ENCODE peak calls at places on chromosomes 5 and 9, in six cellular contexts. J is GM12878, R is HepG2, H is K562, M is NT2/D1, B is HCT116. Y is an unnamed sample.

GRCh38 chr9:32525506-32525905 is 490 bp downstream of the RIGI start:
- DNase-seq in B (no peak), R (no peak), H (no peak), M (no peak), J (peak; percentile 7), Y (no peak)

GRCh38 chr5:67998709-67999251 is 216.8 kb upstream of the PIK3R1 start:
- DNase-seq in H (no peak), M (no peak), J (no peak), B (peak; percentile 64), R (no peak), Y (no peak)

GRCh38 chr5:40361378-40361777 is 318.3 kb upstream of the PTGER4 start:
- DNase-seq in B (no peak), H (no peak), M (no peak), R (no peak), J (no peak), Y (no peak)

GRCh38 chr5:113869611-113870010 is 356.1 kb downstream of the YTHDC2 start:
- DNase-seq in B (no peak), R (no peak), M (no peak), H (no peak), J (no peak), Y (no peak)

GRCh38 chr9:128723352-128723865 is 518 bp downstream of the ZDHHC12 start:
- DNase-seq in R (no peak), M (no peak), B (no peak), H (no peak), J (no peak), Y (peak; percentile 56)

GRCh38 chr9:79382468-79382867 is 189.3 kb upstream of the TLE4 start:
- DNase-seq in B (no peak), R (no peak), J (no peak), M (no peak), H (no peak), Y (no peak)

GRCh38 chr9:109013678-109014145 is 413 bp upstream of the CTNNAL1 start:
- DNase-seq in B (no peak), J (no peak), R (no peak), M (no peak), H (no peak), Y (no peak)

GRCh38 chr5:68528877-68529276 is 313.3 kb downstream of the PIK3R1 start:
- DNase-seq in J (no peak), H (no peak), B (no peak), R (no peak), M (no peak), Y (no peak)

GRCh38 chr9:104553261-104553660 is 15.7 kb upstream of the OR13C8 start:
- DNase-seq in B (no peak), H (no peak), J (no peak), R (no peak), M (no peak), Y (no peak)

GRCh38 chr5:39399135-39400036 is 25.4 kb downstream of the DAB2 start:
- DNase-seq in B (peak; percentile 32), H (peak; percentile 43), M (no peak), J (no peak), R (peak; percentile 30), Y (no peak)

GRCh38 chr5:90939208-90939607 is 380.6 kb downstream of the ADGRV1 start:
- DNase-seq in M (no peak), J (no peak), H (no peak), R (no peak), B (no peak), Y (no peak)

GRCh38 chr5:153084476-153084875 is 406.0 kb upstream of the GRIA1 start:
- DNase-seq in R (no peak), B (no peak), M (no peak), H (no peak), J (no peak), Y (no peak)

GRCh38 chr5:152052470-152052869 is 127.8 kb upstream of the GLRA1 start:
- DNase-seq in M (no peak), R (no peak), B (no peak), H (no peak), J (no peak), Y (no peak)

GRCh38 chr5:99702565-99702964 is 773.8 kb upstream of the CHD1 start:
- DNase-seq in M (no peak), R (no peak), B (no peak), H (no peak), J (no peak), Y (no peak)

DNA sequence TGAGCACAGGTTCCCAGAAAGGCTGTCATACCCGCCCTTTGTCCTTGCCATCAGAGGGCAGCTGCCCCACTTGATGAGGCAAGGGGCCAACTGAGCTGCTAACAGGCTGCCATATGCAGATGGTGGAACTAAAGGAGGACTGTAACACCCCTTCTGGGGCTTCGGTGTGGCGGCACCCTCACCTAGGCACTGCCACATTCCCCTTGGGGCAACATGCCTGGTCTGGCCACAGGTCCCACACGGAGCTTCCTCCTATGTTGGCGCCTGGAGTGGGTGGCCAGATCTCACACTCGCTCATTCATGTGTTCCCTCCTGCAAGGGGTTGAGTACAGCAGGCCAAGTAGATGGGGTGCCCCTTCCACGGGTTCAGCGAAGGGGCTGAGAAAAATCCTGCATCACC is 777.4 kb upstream of the CHD1 start:
- DNase-seq in B (no peak), J (no peak), M (no peak), H (no peak), R (no peak), Y (no peak)
- TF ChIP-seq ZNF274 in B (no peak), J (no peak), M (no peak), H (no peak), R (no peak), Y (no peak)

DNA sequence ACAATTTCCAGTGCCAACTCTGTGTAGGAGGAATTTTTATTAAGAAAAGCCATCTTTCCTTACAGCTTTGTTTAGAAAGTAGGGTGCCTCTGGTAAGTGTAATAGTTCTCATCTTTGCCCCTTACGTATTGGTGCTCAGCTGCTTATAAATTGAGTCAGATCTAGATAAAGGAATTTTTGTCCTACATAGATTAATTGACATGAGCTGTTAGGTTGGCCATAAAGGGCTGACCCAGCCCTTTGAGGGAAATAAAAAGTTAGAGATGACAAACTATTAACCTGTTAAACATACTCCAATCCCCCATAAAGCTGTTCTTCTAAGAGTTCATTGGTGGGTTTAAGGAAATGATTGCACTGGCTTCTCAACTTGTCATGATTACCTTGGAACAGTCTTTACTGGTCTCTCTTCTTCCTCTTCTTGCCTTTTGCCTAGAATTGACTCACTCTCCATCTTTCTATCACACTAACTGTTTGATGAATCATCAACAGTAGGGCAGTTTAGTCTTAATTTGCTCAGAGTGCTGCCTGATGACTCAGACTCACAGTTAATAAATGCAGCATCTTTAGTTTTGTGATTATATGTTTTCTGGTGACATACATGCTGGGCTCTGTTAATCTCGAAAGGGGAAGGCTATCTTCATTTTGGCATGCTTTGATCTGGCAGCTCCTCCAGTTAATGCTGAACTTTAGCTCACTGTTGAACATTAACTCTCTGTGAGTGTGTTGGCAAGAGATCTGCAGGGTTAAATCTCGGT is 51.7 kb downstream of the ARHGAP26 start:
- DNase-seq in H (no peak), M (no peak), R (peak; percentile 85), J (no peak), B (peak; percentile 86), Y (no peak)
- TF ChIP-seq ZNF274 in H (no peak), M (no peak), R (no peak), J (no peak), B (no peak), Y (no peak)

GRCh38 chr5:177447611-177448243 is 1.1 kb downstream of the PRR7 start:
- DNase-seq in H (peak; percentile 48), B (peak; percentile 73), M (no peak), J (no peak), R (peak; percentile 91), Y (no peak)
- TF ChIP-seq ZNF274 in H (no peak), B (no peak), M (no peak), J (no peak), R (peak; percentile 36), Y (no peak)

GRCh38 chr5:8491254-8491653 is 622.3 kb downstream of the MTRR start:
- DNase-seq in M (no peak), H (no peak), B (no peak), R (no peak), J (no peak), Y (no peak)
- TF ChIP-seq ZNF274 in M (no peak), H (no peak), B (no peak), R (no peak), J (no peak), Y (no peak)

DNA sequence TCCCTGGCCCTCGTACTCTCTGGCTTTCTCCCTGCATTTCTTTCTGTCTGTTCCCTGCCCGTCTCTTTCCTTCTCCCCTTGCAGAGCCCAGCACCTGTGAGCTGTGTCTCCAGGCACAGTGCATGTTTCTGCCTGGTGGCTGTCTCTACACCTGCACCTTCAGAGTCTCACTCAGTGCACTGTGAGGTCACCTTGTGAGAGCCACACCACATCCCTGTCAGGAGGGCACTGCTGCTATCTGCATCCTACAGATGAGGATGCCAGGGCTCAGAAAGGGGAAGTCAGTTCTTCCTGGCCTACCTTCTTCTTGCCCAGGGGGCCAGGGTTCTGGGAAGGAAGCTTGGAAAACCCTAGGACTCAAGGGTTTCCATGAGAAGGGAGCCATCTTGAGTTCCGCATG is 69.7 kb upstream of the NEURL1B start:
- DNase-seq in R (no peak), H (no peak), M (no peak), B (no peak), J (no peak), Y (no peak)
- TF ChIP-seq ZNF274 in R (no peak), H (no peak), M (no peak), B (no peak), J (no peak), Y (no peak)

GRCh38 chr9:68843239-68843638 is 138.2 kb downstream of the PIP5K1B start:
- DNase-seq in M (no peak), R (no peak), H (no peak), B (no peak), J (no peak), Y (no peak)

GRCh38 chr9:68844196-68844595 is 139.2 kb downstream of the PIP5K1B start:
- DNase-seq in R (no peak), H (no peak), B (no peak), J (no peak), M (no peak), Y (no peak)

GRCh38 chr9:68842568-68842967 is 137.5 kb downstream of the PIP5K1B start:
- DNase-seq in R (peak; percentile 23), H (no peak), M (no peak), B (no peak), J (no peak), Y (no peak)

GRCh38 chr9:68847765-68848164 is 142.7 kb downstream of the PIP5K1B start:
- DNase-seq in R (no peak), B (no peak), J (no peak), M (no peak), H (no peak), Y (no peak)

DNA sequence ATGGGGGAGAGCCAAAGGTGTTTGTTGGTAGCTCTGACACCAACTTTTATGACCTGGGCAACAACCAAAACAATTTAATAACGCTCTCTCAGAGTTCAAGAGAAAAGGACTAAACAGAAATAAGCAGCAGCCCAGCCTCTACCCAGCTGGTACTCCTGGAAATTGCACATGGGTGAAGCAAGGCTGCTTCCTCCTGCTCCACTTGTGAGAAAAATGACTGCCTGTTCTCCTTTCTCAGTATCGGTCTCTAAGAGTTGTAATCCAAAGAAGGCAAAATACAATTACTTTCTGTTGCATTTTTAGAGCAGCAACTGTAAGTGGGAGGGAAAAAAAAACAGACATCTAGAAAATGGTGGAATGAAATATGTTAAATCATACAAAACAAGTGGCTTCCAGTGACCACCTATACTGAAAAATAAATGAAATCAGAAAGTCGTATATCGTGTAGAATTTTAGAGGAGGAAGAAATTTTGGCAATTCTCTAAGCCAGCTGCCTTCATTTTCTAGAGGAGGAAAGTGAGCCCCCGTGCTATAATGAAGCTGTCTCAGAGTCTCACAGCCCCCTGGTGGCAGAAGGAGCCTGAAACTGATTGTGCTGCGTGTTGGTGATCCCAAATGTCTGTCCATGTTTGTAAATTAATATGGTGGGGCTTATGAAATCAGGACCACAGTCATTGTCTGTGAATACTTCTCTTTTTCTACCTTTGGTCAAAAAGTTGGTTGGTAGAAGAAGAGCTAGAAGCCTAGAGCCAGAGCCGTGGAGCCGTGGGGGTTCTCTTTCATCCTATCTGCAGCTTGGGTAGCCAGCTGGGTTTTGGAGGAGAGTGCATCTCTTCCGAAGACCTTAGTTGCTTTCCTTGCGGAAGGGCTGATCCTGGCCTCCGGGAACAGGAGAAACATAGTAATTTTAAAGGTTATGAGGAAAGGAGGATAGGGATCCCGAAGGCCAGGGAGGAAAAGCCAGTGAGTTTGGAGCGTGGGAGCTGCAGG is 139.9 kb downstream of the PIP5K1B start:
- DNase-seq in R (peak; percentile 25), M (peak; percentile 30), J (no peak), H (peak; percentile 39), B (peak; percentile 16), Y (peak; percentile 71)
- TF ChIP-seq ZNF274 in R (no peak), M (no peak), J (no peak), H (no peak), B (no peak), Y (no peak)